ENCODE peak calls at places on chromosomes 5 and 9, in four cellular contexts. U is HepG2, N is SK-N-SH, M is K562. B is an unnamed sample. For H3K4me1, the result is how much of the 10 kb centered on the place peaks cover.

GRCh38 chr9:2299156-2299842 is 284.2 kb downstream of the SMARCA2 start:
- DNase-seq in U (no peak), N (no peak), M (no peak), B (no peak)

GRCh38 chr9:94909250-94909894 is 182.9 kb downstream of the AOPEP start:
- DNase-seq in U (no peak), N (no peak), M (no peak), B (no peak)

GRCh38 chr5:82534891-82535395 is 256.8 kb upstream of the RPS23 start:
- DNase-seq in U (no peak), N (no peak), M (no peak), B (no peak)

GRCh38 chr5:5360363-5360762 is 62.1 kb upstream of the ICE1 start:
- DNase-seq in U (no peak), N (no peak), M (no peak), B (no peak)

GRCh38 chr5:177367981-177368960 is 10.5 kb downstream of the RGS14 start:
- DNase-seq in U (no peak), N (no peak), M (no peak), B (no peak)

GRCh38 chr5:176700239-176700847 is 53.1 kb downstream of the TSPAN17 start:
- DNase-seq in U (no peak), N (peak), M (peak), B (no peak)

GRCh38 chr5:81420039-81420667 is 26.2 kb upstream of the ACOT12 start:
- DNase-seq in U (no peak), N (no peak), M (no peak), B (peak)

GRCh38 chr9:91921371-91921770 is 28.7 kb downstream of the ROR2 start:
- DNase-seq in U (no peak), N (no peak), M (no peak), B (no peak)

GRCh38 chr5:73630760-73631159 is 4.8 kb downstream of the ARHGEF28 start:
- DNase-seq in U (no peak), N (no peak), M (no peak), B (no peak)

GRCh38 chr5:133316346-133317343 is 264.8 kb downstream of the HSPA4 start:
- DNase-seq in U (peak), N (no peak), M (no peak), B (peak)

GRCh38 chr5:157564149-157564711 is 11.3 kb downstream of the ADAM19 start:
- DNase-seq in U (no peak), N (no peak), M (no peak), B (no peak)

GRCh38 chr9:133448487-133448972 is 11.2 kb upstream of the CACFD1 start:
- DNase-seq in U (peak), N (peak), M (no peak), B (no peak)

GRCh38 chr5:14775857-14776256 is 95.7 kb downstream of the ANKH start:
- DNase-seq in U (no peak), N (no peak), M (no peak), B (no peak)

GRCh38 chr5:177357459-177358332 is at the start of gene RGS14:
- DNase-seq in U (no peak), N (no peak), M (no peak), B (no peak)

GRCh38 chr5:122263352-122264030 is 48.5 kb upstream of the SNCAIP start:
- DNase-seq in U (no peak), N (no peak), M (no peak), B (no peak)

GRCh38 chr9:71690058-71690691 is 78.1 kb downstream of the CEMIP2 start:
- DNase-seq in U (no peak), N (no peak), M (no peak), B (no peak)

GRCh38 chr9:114364123-114364522 is 23.7 kb downstream of the AKNA start:
- DNase-seq in U (peak), N (no peak), M (no peak), B (no peak)

GRCh38 chr5:141525659-141526058 is 36.8 kb downstream of the PCDHGC5 start:
- DNase-seq in U (peak), N (no peak), M (no peak), B (no peak)

GRCh38 chr9:125121156-125121555 is 22.2 kb downstream of the SCAI start:
- DNase-seq in U (peak), N (no peak), M (no peak), B (no peak)

GRCh38 chr5:59584858-59585846 is 308.4 kb downstream of the PDE4D start:
- DNase-seq in U (no peak), N (no peak), M (no peak), B (no peak)

GRCh38 chr9:27520986-27521385 is 3.1 kb upstream of the IFNK start:
- DNase-seq in U (no peak), N (no peak), M (no peak), B (no peak)

GRCh38 chr5:1883120-1883924 is 597 bp upstream of the IRX4 start:
- DNase-seq in U (no peak), N (peak), M (peak), B (no peak)

GRCh38 chr5:34534237-34535108 is 121.7 kb upstream of the RAI14 start:
- DNase-seq in U (peak), N (no peak), M (no peak), B (no peak)

GRCh38 chr5:107476783-107477182 is 194.0 kb downstream of the EFNA5 start:
- DNase-seq in U (no peak), N (no peak), M (no peak), B (no peak)

GRCh38 chr5:73188764-73189521 is 15.9 kb downstream of the TMEM174 start:
- DNase-seq in U (no peak), N (no peak), M (no peak), B (peak)

GRCh38 chr9:98080346-98080745 is 23.8 kb downstream of the NANS start:
- DNase-seq in U (no peak), N (no peak), M (no peak), B (no peak)

GRCh38 chr9:130421802-130422276 is 22.9 kb upstream of the ASS1 start:
- DNase-seq in U (no peak), N (peak), M (no peak), B (no peak)

GRCh38 chr9:123556464-123557435 is 200.8 kb downstream of the CRB2 start:
- DNase-seq in U (no peak), N (no peak), M (peak), B (no peak)

GRCh38 chr5:33841829-33842228 is 50.0 kb downstream of the ADAMTS12 start:
- DNase-seq in U (no peak), N (no peak), M (no peak), B (no peak)

GRCh38 chr5:128671861-128672414 is 133.9 kb upstream of the FBN2 start:
- DNase-seq in U (no peak), N (no peak), M (no peak), B (no peak)

GRCh38 chr9:69122086-69122390 is 52.0 kb upstream of the TJP2 start:
- DNase-seq in U (peak), N (peak), M (no peak), B (no peak)

GRCh38 chr5:176542596-176543427 is 5.6 kb upstream of the RNF44 start:
- DNase-seq in U (no peak), N (peak), M (peak), B (no peak)

GRCh38 chr9:27086818-27087680 is 22.0 kb upstream of the TEK start:
- DNase-seq in U (no peak), N (no peak), M (no peak), B (no peak)

GRCh38 chr5:158119852-158120708 is 261.1 kb upstream of the CLINT1 start:
- DNase-seq in U (no peak), N (no peak), M (no peak), B (no peak)

GRCh38 chr9:129275626-129276247 is 97.7 kb upstream of the IER5L start:
- DNase-seq in U (no peak), N (no peak), M (no peak), B (no peak)

GRCh38 chr9:129276486-129277260 is 98.6 kb upstream of the IER5L start:
- DNase-seq in U (no peak), N (no peak), M (no peak), B (no peak)

GRCh38 chr9:129281506-129282145 is 103.6 kb upstream of the IER5L start:
- DNase-seq in U (no peak), N (no peak), M (no peak), B (no peak)

GRCh38 chr9:129280236-129281231 is 102.5 kb upstream of the IER5L start:
- DNase-seq in U (no peak), N (peak), M (no peak), B (no peak)

GRCh38 chr9:129278391-129279237 is 100.6 kb upstream of the IER5L start:
- DNase-seq in U (no peak), N (no peak), M (peak), B (peak)
- TF ChIP-seq ELF1 in U (no peak), N (no peak), M (no peak), B (no peak)

GRCh38 chr9:96457266-96457665 is 7.3 kb downstream of the HABP4 start:
- DNase-seq in U (no peak), N (no peak), M (no peak), B (no peak)
- H3K4me2 ChIP-seq in U (no peak), N (no peak), M (no peak), B (no peak)

GRCh38 chr9:38224941-38225340 is 155.9 kb upstream of the SHB start:
- DNase-seq in U (no peak), N (no peak), M (no peak), B (no peak)
- H3K4me1 ChIP-seq in U (under half), N (under half), M (under half), B (under half)

DNA sequence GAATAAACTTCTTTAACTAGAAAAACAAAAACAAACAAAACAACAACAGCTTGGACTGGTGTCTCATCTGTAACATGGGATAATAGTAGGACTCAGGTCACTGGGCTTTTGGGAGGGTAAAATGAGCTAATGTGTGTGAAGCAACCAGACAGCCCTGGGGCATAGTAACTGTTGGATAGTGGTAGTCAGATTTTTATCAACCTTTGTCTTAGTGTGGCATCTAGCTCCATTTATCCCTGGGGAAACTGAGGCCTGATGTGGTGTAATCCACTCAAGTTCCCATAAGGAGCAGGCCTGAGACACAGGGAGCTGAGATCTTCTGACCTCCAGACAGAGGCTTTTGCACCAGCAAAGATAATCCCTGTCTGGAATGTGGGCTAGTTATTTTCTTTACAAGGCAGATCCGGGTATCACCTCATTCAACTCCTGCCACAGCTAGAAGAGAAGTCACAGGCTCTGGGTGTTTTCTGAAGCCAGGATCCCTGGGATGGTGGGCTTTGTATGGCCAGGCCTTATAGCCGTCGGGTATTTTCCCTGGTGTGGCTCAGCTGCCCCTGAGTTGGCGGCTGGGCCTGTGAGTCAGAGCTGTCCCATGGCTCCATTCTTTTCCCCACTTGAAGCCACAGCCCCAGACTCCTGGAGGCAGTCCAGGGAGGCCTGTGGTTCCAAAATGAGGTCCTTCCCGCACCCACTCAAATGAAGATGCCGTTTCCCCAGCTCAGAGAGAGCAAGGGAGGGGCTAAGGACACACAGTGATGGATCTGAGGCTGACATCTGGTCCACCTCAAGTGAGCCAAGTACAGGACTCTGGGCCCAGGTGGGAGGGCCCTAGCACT is 26.1 kb upstream of the CSF1R start:
- DNase-seq in U (no peak), N (peak), M (no peak), B (no peak)
- TF ChIP-seq ELF1 in U (no peak), N (no peak), M (no peak), B (no peak)